ENCODE peak calls at places on chromosomes 12 and 14, in seven cellular contexts. L, Z, O, S, I, W and E are unnamed samples.

GRCh38 chr12:107431942-107432341 is 253.7 kb upstream of the PWP1 start:
- DNase-seq in O (no peak), W (no peak), Z (no peak), I (no peak), S (no peak), L (no peak), E (no peak)

GRCh38 chr12:39884616-39885125 is 221.2 kb downstream of the SLC2A13 start:
- DNase-seq in W (no peak), S (no peak), L (no peak), O (no peak), Z (no peak), I (no peak), E (no peak)

GRCh38 chr12:79897617-79898016 is 37.3 kb downstream of the PPP1R12A start:
- DNase-seq in Z (no peak), W (no peak), O (no peak), L (no peak), I (no peak), S (no peak), E (no peak)

GRCh38 chr12:31206038-31206670 is 119.8 kb downstream of the SINHCAF start:
- DNase-seq in S (no peak), W (no peak), Z (no peak), L (no peak), O (no peak), I (no peak), E (no peak)

GRCh38 chr12:47781479-47782371 is 8.7 kb downstream of the SLC48A1 start:
- DNase-seq in I (no peak), L (no peak), Z (no peak), W (no peak), O (no peak), S (no peak), E (peak; percentile 47)

GRCh38 chr14:65866906-65867305 is 454.4 kb downstream of the FUT8 start:
- DNase-seq in L (no peak), W (no peak), S (no peak), I (no peak), Z (no peak), O (no peak), E (peak; percentile 53)

GRCh38 chr12:119672194-119672593 is 4.3 kb downstream of the PRKAB1 start:
- DNase-seq in O (no peak), L (no peak), Z (no peak), W (no peak), I (no peak), S (no peak), E (no peak)

GRCh38 chr12:79841248-79841877 is 93.5 kb downstream of the PPP1R12A start:
- DNase-seq in O (no peak), W (no peak), Z (no peak), I (no peak), L (no peak), S (no peak), E (no peak)

GRCh38 chr14:88895116-88895515 is 70.7 kb downstream of the TTC8 start:
- DNase-seq in Z (no peak), O (no peak), W (no peak), S (no peak), I (no peak), L (no peak), E (no peak)

GRCh38 chr12:85580562-85581168 is 255.5 kb downstream of the RASSF9 start:
- DNase-seq in I (no peak), W (no peak), Z (no peak), L (no peak), S (no peak), O (no peak), E (peak; percentile 34)

GRCh38 chr14:60238955-60239354 is 10.1 kb upstream of the PPM1A start:
- DNase-seq in L (no peak), S (no peak), W (no peak), I (no peak), Z (no peak), O (no peak), E (no peak)

GRCh38 chr12:3215410-3215975 is 138.3 kb downstream of the TSPAN9 start:
- DNase-seq in I (no peak), Z (no peak), W (no peak), S (no peak), O (no peak), L (no peak), E (peak; percentile 45)

GRCh38 chr14:95059126-95059525 is 98.2 kb downstream of the DICER1 start:
- DNase-seq in L (no peak), Z (no peak), O (no peak), S (no peak), I (no peak), W (no peak), E (no peak)

GRCh38 chr14:99596772-99597171 is 7.2 kb downstream of the CCDC85C start:
- DNase-seq in W (no peak), L (no peak), S (no peak), Z (no peak), I (peak; percentile 87), O (no peak), E (no peak)

GRCh38 chr14:60356921-60357550 is 108.0 kb downstream of the PPM1A start:
- DNase-seq in I (no peak), W (no peak), Z (no peak), O (no peak), S (no peak), L (no peak), E (no peak)

GRCh38 chr14:103801459-103801858 is 45.9 kb downstream of the PPP1R13B start:
- DNase-seq in I (peak; percentile 47), W (no peak), L (no peak), S (no peak), Z (no peak), O (no peak), E (no peak)

GRCh38 chr14:100955201-100955600 is 51.7 kb upstream of the RTL1 start:
- DNase-seq in L (no peak), S (no peak), O (no peak), I (no peak), Z (no peak), W (no peak), E (no peak)

GRCh38 chr14:39491134-39491541 is 58.9 kb upstream of the FBXO33 start:
- DNase-seq in W (no peak), S (no peak), I (no peak), L (peak; percentile 82), Z (no peak), O (no peak), E (no peak)

GRCh38 chr12:79834712-79835376 is 100.1 kb downstream of the PPP1R12A start:
- DNase-seq in O (no peak), L (no peak), I (no peak), W (no peak), S (no peak), Z (no peak), E (peak; percentile 45)

GRCh38 chr14:60700598-60700997 is 23.6 kb downstream of the SIX4 start:
- DNase-seq in L (no peak), I (no peak), Z (no peak), O (no peak), S (no peak), W (no peak), E (no peak)

GRCh38 chr12:45730116-45730841 is 773 bp downstream of the ARID2 start:
- DNase-seq in W (peak; percentile 56), O (no peak), I (peak; percentile 78), L (peak; percentile 85), Z (no peak), S (peak; percentile 48), E (peak; percentile 46)

GRCh38 chr14:24255931-24256696 is 6.9 kb downstream of the TGM1 start:
- DNase-seq in L (no peak), Z (no peak), I (no peak), W (no peak), S (no peak), O (no peak), E (no peak)

GRCh38 chr14:78104130-78104529 is 66.0 kb upstream of the NRXN3 start:
- DNase-seq in Z (no peak), W (no peak), S (no peak), L (no peak), O (no peak), I (no peak), E (no peak)
- H3K9me3 ChIP-seq in Z (no peaks in the 10 kb centered on the region), W (no peaks in the 10 kb centered on the region), S (no peaks in the 10 kb centered on the region), L (no peaks in the 10 kb centered on the region), O (no peaks in the 10 kb centered on the region), I (no peaks in the 10 kb centered on the region), E (no peaks in the 10 kb centered on the region)

GRCh38 chr14:68306934-68307758 is 485.7 kb downstream of the ZFP36L1 start:
- DNase-seq in I (peak; percentile 50), Z (no peak), S (no peak), O (no peak), W (no peak), L (no peak), E (no peak)

GRCh38 chr14:68309631-68310030 is 483.2 kb downstream of the ZFP36L1 start:
- DNase-seq in Z (no peak), W (no peak), S (peak; percentile 34), L (no peak), I (no peak), O (no peak), E (no peak)

GRCh38 chr14:68308695-68309094 is 484.2 kb downstream of the ZFP36L1 start:
- DNase-seq in L (no peak), O (no peak), W (no peak), I (no peak), Z (no peak), S (no peak), E (no peak)

GRCh38 chr14:68307769-68308168 is 485.1 kb downstream of the ZFP36L1 start:
- DNase-seq in W (no peak), S (no peak), O (no peak), Z (no peak), I (no peak), L (no peak), E (no peak)

DNA sequence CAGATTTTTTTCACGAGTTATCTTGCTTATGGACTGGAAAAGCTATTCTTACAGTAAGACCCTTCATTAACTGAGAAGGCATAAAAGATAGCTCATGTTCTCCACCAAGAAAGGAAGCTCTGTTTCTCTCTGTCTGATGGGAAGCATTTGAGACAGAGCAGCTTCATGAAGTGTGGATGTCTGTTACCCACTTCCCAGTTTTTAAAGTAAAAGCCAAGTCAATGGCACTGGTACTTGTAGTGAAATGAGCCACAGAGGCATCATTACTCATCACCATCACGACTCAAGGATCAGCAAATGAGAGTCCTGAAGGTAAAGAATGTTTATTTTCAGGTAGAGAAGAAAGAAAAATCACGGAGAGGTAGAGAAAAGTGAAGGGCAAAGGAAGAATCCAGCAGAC is 483.7 kb downstream of the ZFP36L1 start:
- DNase-seq in W (no peak), I (no peak), S (no peak), L (no peak), O (no peak), Z (no peak), E (no peak)
- H3K27ac ChIP-seq in W (no peak overlapping the region), I (peak overlapping the region; percentile 8), S (no peak overlapping the region), L (no peak overlapping the region), O (peak overlapping the region; percentile 59), Z (peak overlapping the region; percentile 57), E (no peak overlapping the region)

GRCh38 chr12:132315951-132316350 is 13.4 kb downstream of the GALNT9 start:
- DNase-seq in Z (no peak), S (no peak), W (no peak), I (no peak), O (no peak), L (no peak), E (peak; percentile 27)
- H3K9me3 ChIP-seq in Z (peaks cover 9% of the 10 kb centered on the region), S (peaks cover 17% of the 10 kb centered on the region), W (peaks cover 9% of the 10 kb centered on the region), I (peaks cover 7% of the 10 kb centered on the region), O (no peaks in the 10 kb centered on the region), L (no peaks in the 10 kb centered on the region), E (peaks cover 4% of the 10 kb centered on the region)

GRCh38 chr14:70934502-70935134 is 27.4 kb downstream of the PCNX1 start:
- DNase-seq in W (no peak), Z (no peak), L (no peak), I (no peak), O (peak; percentile 34), S (no peak), E (no peak)

GRCh38 chr14:70931008-70931407 is 23.7 kb downstream of the PCNX1 start:
- DNase-seq in O (no peak), I (no peak), S (no peak), W (no peak), L (no peak), Z (no peak), E (no peak)

GRCh38 chr14:70935135-70935534 is 27.9 kb downstream of the PCNX1 start:
- DNase-seq in L (no peak), I (no peak), O (no peak), S (no peak), W (no peak), Z (no peak), E (no peak)

GRCh38 chr14:70934084-70934483 is 26.8 kb downstream of the PCNX1 start:
- DNase-seq in L (no peak), W (no peak), I (no peak), Z (no peak), O (no peak), S (no peak), E (no peak)
- H3K27ac ChIP-seq in L (no peak overlapping the region), W (peak overlapping the region; percentile 21), I (no peak overlapping the region), Z (no peak overlapping the region), O (peak overlapping the region; percentile 56), S (no peak overlapping the region), E (no peak overlapping the region)